ENCODE peak calls at places on chromosomes 2 and 18, in ten cellular contexts. Z is left lung, U is body of pancreas, I is heart left ventricle, E is IMR-90, P is GM23338, S is tibial artery, F is Panc1, W is Karpas-422, G is endothelial cell of umbilical vein. D is an unnamed sample. For H3K4me1, the result is how much of the 10 kb centered on the place peaks cover.

GRCh38 chr2:159129301-159129700 is 157.2 kb downstream of the WDSUB1 start:
- DNase-seq in U (no peak), S (no peak), W (no peak), G (no peak), E (no peak), P (no peak), Z (no peak), F (no peak), I (no peak), D (peak)

GRCh38 chr2:234496442-234496834 is 443 bp downstream of the ARL4C start:
- DNase-seq in G (no peak), U (peak), I (no peak), S (no peak), Z (no peak), P (no peak), F (no peak), W (no peak), E (no peak), D (peak)

GRCh38 chr2:177242136-177242987 is 22.2 kb downstream of the NFE2L2 start:
- DNase-seq in F (peak), G (peak), P (no peak), I (no peak), U (peak), S (no peak), E (peak), Z (no peak), W (no peak), D (no peak)

GRCh38 chr2:241123816-241124536 is 21.9 kb upstream of the MTERF4 start:
- DNase-seq in S (peak), G (no peak), Z (peak), F (no peak), U (peak), E (no peak), P (no peak), I (no peak), W (no peak), D (no peak)

GRCh38 chr2:10278029-10278762 is 24.5 kb upstream of the HPCAL1 start:
- DNase-seq in S (peak), P (no peak), W (no peak), Z (peak), G (no peak), U (peak), I (peak), F (no peak), E (peak), D (peak)

GRCh38 chr2:11212645-11213044 is 57.4 kb downstream of the SLC66A3 start:
- DNase-seq in G (no peak), P (no peak), Z (no peak), W (no peak), I (no peak), E (no peak), U (no peak), F (no peak), S (no peak), D (no peak)

GRCh38 chr2:126950499-126950898 is 51.8 kb downstream of the TEX51 start:
- DNase-seq in P (no peak), I (no peak), W (no peak), S (no peak), E (no peak), G (no peak), U (no peak), F (no peak), Z (no peak), D (no peak)

GRCh38 chr18:28039078-28039477 is 137.9 kb downstream of the CDH2 start:
- DNase-seq in S (no peak), F (no peak), Z (no peak), I (no peak), U (no peak), G (peak), P (no peak), W (no peak), E (peak), D (no peak)

GRCh38 chr2:191291471-191291870 is 46.3 kb downstream of the MYO1B start:
- DNase-seq in E (no peak), Z (no peak), I (no peak), F (no peak), S (no peak), G (no peak), P (no peak), W (no peak), U (no peak), D (no peak)

GRCh38 chr2:18647731-18648130 is 58.4 kb upstream of the NT5C1B start:
- DNase-seq in W (no peak), I (no peak), P (no peak), U (no peak), S (no peak), Z (no peak), F (no peak), E (no peak), G (no peak), D (no peak)

GRCh38 chr18:35239314-35239713 is 1.5 kb upstream of the ZNF397 start:
- DNase-seq in S (no peak), W (peak), Z (no peak), E (no peak), P (no peak), G (no peak), I (no peak), U (no peak), F (no peak), D (no peak)

GRCh38 chr2:1601064-1601405 is 143.3 kb downstream of the PXDN start:
- DNase-seq in P (no peak), S (no peak), U (no peak), G (no peak), W (no peak), I (no peak), E (no peak), F (no peak), Z (peak), D (no peak)

GRCh38 chr2:1598800-1599199 is 145.5 kb downstream of the PXDN start:
- DNase-seq in P (no peak), W (no peak), S (no peak), G (no peak), F (no peak), U (no peak), E (no peak), Z (peak), I (no peak), D (no peak)

GRCh38 chr2:1601471-1602358 is 142.6 kb downstream of the PXDN start:
- DNase-seq in I (peak), S (peak), U (no peak), G (no peak), W (no peak), P (no peak), Z (peak), F (no peak), E (no peak), D (no peak)

GRCh38 chr2:1599301-1600085 is 144.8 kb downstream of the PXDN start:
- DNase-seq in W (no peak), U (no peak), S (peak), P (no peak), I (no peak), Z (peak), F (no peak), G (no peak), E (no peak), D (no peak)

GRCh38 chr2:1600191-1601063 is 143.9 kb downstream of the PXDN start:
- DNase-seq in E (peak), G (no peak), S (peak), P (no peak), Z (peak), I (no peak), F (peak), W (no peak), U (no peak), D (no peak)
- H3K4me1 ChIP-seq in E (under half), G (under half), S (under half), P (under half), Z (under half), I (under half), F (under half), W (under half), U (under half), D (under half)

DNA sequence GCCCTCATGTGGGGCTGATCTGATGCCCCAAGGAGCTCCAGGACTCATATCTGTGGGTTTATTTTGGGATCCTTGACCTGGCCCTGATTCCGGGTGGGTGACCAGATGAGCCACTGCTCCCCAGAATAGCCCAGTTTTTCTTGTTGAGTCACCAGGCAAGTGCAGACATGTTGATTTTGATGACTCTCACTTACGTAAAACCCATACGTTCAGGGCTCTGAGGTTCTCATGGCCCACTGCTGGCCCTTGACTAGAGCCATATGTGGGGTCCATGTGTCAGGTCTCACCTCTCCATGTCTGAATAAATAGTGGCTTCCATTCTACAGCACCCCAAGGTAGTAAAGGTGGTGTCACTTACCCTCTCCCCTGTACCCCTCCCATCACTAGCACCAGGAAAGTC is 41.9 kb downstream of the CDC42EP3 start:
- DNase-seq in F (no peak), P (no peak), E (peak), W (no peak), Z (no peak), I (no peak), S (no peak), U (no peak), G (no peak), D (no peak)
- H3K4me1 ChIP-seq in F (under half), P (under half), E (under half), W (under half), Z (under half), I (under half), S (under half), U (under half), G (under half), D (under half)

DNA sequence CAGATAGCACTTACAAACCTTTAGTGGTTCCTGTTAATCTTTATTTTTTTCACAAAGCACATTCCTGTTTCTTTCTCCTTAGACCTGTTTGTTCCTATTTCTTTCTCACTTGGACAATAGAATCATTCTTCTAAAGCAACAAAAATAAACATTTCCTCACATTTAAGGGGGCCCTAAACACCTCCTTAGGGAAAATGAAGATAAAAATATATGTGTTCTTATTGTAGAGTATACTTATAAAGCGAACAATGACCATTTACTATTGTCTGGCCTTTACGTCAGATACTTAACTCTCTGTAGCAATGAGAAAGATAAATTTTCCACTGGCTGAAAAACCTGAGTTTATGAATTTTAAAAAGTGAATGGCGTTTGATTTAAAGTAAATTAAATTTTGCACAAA is 234.6 kb downstream of the TCF4 start:
- DNase-seq in U (no peak), I (no peak), E (no peak), G (no peak), W (no peak), F (no peak), P (no peak), S (no peak), Z (no peak), D (no peak)
- H3K4me1 ChIP-seq in U (under half), I (under half), E (under half), G (under half), W (half or more), F (under half), P (half or more), S (under half), Z (under half), D (under half)

GRCh38 chr2:38742797-38743559 is 8.2 kb downstream of the SRSF7 start:
- DNase-seq in G (no peak), S (no peak), W (no peak), E (no peak), F (no peak), P (no peak), U (no peak), I (no peak), Z (no peak), D (no peak)
- H3K4me1 ChIP-seq in G (under half), S (under half), W (under half), E (under half), F (under half), P (under half), U (under half), I (under half), Z (half or more), D (under half)

D was measured in DND-41.